ENCODE peak calls at places on chromosomes 3 and 15, in seven cellular contexts. I, S, A, J, B, X and C are unnamed samples. For H3K9me3, the result is how much of the 10 kb centered on the place peaks cover.

GRCh38 chr3:522888-523287 is 326.3 kb downstream of the CHL1 start:
- DNase-seq in X (no peak), B (no peak), A (no peak), S (no peak), I (no peak), J (no peak), C (no peak)

GRCh38 chr15:89129123-89129815 is 41.0 kb downstream of the ABHD2 start:
- DNase-seq in B (no peak), I (peak), X (peak), S (peak), A (peak), J (peak), C (peak)

GRCh38 chr3:14524311-14524711 is 15.8 kb downstream of the GRIP2 start:
- DNase-seq in S (no peak), I (no peak), B (peak), J (peak), X (no peak), A (peak), C (no peak)

GRCh38 chr3:149808209-149808829 is 4.7 kb upstream of the RNF13 start:
- DNase-seq in I (peak), A (peak), J (peak), X (peak), S (peak), B (peak), C (peak)

GRCh38 chr3:138365991-138366759 is 17.8 kb downstream of the MRAS start:
- DNase-seq in A (no peak), X (no peak), J (no peak), S (no peak), B (no peak), I (no peak), C (no peak)

GRCh38 chr3:186682734-186683133 is 16.9 kb downstream of the HRG start:
- DNase-seq in A (no peak), S (no peak), J (no peak), X (no peak), B (no peak), I (no peak), C (no peak)

GRCh38 chr15:33083232-33084006 is 111.1 kb downstream of the FMN1 start:
- DNase-seq in J (no peak), S (no peak), B (no peak), A (no peak), I (no peak), X (no peak), C (no peak)

GRCh38 chr3:17865626-17866025 is 123.2 kb upstream of the TBC1D5 start:
- DNase-seq in X (no peak), B (no peak), J (no peak), S (no peak), I (no peak), A (no peak), C (no peak)

GRCh38 chr3:10189557-10190374 is 25.0 kb downstream of the IRAK2 start:
- DNase-seq in J (peak), S (peak), X (no peak), B (peak), A (peak), I (peak), C (no peak)

GRCh38 chr3:27431116-27431515 is 53.1 kb downstream of the SLC4A7 start:
- DNase-seq in J (no peak), A (no peak), S (peak), X (no peak), I (peak), B (no peak), C (no peak)

GRCh38 chr3:161630791-161631190 is 134.2 kb downstream of the OTOL1 start:
- DNase-seq in B (no peak), S (peak), A (no peak), I (no peak), J (no peak), X (no peak), C (no peak)

GRCh38 chr15:49645937-49646336 is 25.1 kb downstream of the DTWD1 start:
- DNase-seq in X (no peak), A (no peak), I (peak), S (no peak), B (peak), J (no peak), C (no peak)

GRCh38 chr15:78898540-78898939 is 25.9 kb downstream of the MORF4L1 start:
- DNase-seq in A (no peak), I (no peak), B (no peak), J (no peak), X (no peak), S (no peak), C (no peak)

GRCh38 chr3:127986803-127987202 is 65.4 kb upstream of the SEC61A1 start:
- DNase-seq in B (no peak), S (no peak), I (no peak), X (no peak), A (peak), J (peak), C (no peak)

GRCh38 chr3:71226565-71227281 is 356.8 kb downstream of the FOXP1 start:
- DNase-seq in X (no peak), I (no peak), B (peak), J (no peak), A (no peak), S (no peak), C (peak)

GRCh38 chr15:87919064-87919463 is 337.5 kb downstream of the NTRK3 start:
- DNase-seq in A (no peak), I (no peak), S (no peak), B (no peak), J (no peak), X (no peak), C (no peak)

GRCh38 chr15:41263891-41264351 is 32.9 kb downstream of the CHP1 start:
- DNase-seq in S (peak), A (no peak), I (no peak), B (no peak), X (peak), J (no peak), C (no peak)

GRCh38 chr15:66850078-66850991 is 148.3 kb downstream of the SMAD6 start:
- DNase-seq in X (no peak), B (no peak), S (no peak), A (no peak), I (peak), J (peak), C (no peak)

GRCh38 chr3:191762323-191762960 is 301.5 kb downstream of the PYDC2 start:
- DNase-seq in A (no peak), I (no peak), S (peak), B (no peak), J (no peak), X (no peak), C (no peak)

GRCh38 chr3:45021524-45021923 is 4.6 kb upstream of the CLEC3B start:
- DNase-seq in A (no peak), I (no peak), X (no peak), B (peak), S (no peak), J (no peak), C (no peak)

GRCh38 chr3:155753038-155753647 is 8.3 kb upstream of the PLCH1 start:
- DNase-seq in X (no peak), B (no peak), A (no peak), S (peak), J (no peak), I (no peak), C (no peak)

GRCh38 chr3:126124896-126125295 is 41.0 kb upstream of the SLC41A3 start:
- DNase-seq in A (peak), X (no peak), J (peak), B (peak), I (peak), S (no peak), C (no peak)

GRCh38 chr15:73362900-73363299 is 5.9 kb downstream of the HCN4 start:
- DNase-seq in J (no peak), S (no peak), A (no peak), B (no peak), I (no peak), X (no peak), C (no peak)

GRCh38 chr3:23480324-23480704 is 277.2 kb downstream of the UBE2E2 start:
- DNase-seq in J (no peak), A (peak), B (no peak), I (no peak), X (no peak), S (no peak), C (no peak)

GRCh38 chr15:61459785-61460707 is 230.9 kb upstream of the RORA start:
- DNase-seq in X (peak), I (no peak), B (no peak), A (no peak), S (peak), J (no peak), C (no peak)

GRCh38 chr3:30688776-30689175 is 82.4 kb downstream of the TGFBR2 start:
- DNase-seq in B (no peak), S (no peak), X (no peak), A (no peak), J (no peak), I (no peak), C (no peak)

GRCh38 chr3:27625848-27626247 is 96.3 kb downstream of the EOMES start:
- DNase-seq in X (no peak), I (no peak), J (no peak), A (no peak), B (no peak), S (peak), C (no peak)

GRCh38 chr3:36918050-36918449 is 26.8 kb downstream of the TRANK1 start:
- DNase-seq in A (no peak), B (no peak), S (peak), J (no peak), I (no peak), X (no peak), C (no peak)

GRCh38 chr3:121493431-121493830 is 52.4 kb downstream of the POLQ start:
- DNase-seq in I (no peak), J (no peak), B (no peak), A (no peak), X (no peak), S (peak), C (no peak)

GRCh38 chr15:37814847-37815246 is 119.6 kb upstream of the TMCO5A start:
- DNase-seq in X (no peak), J (no peak), B (no peak), A (no peak), I (no peak), S (no peak), C (no peak)

GRCh38 chr3:54008744-54009143 is 113.6 kb upstream of the CACNA2D3 start:
- DNase-seq in B (no peak), X (no peak), J (no peak), S (no peak), A (no peak), I (no peak), C (no peak)

GRCh38 chr3:59425942-59426341 is 376.1 kb upstream of the CFAP20DC start:
- DNase-seq in S (no peak), A (no peak), J (no peak), I (no peak), X (no peak), B (no peak), C (no peak)

GRCh38 chr15:45642203-45642932 is 7.5 kb downstream of the SQOR start:
- DNase-seq in X (no peak), J (no peak), A (no peak), S (no peak), B (peak), I (no peak), C (no peak)

GRCh38 chr3:177279118-177279815 is 82.0 kb upstream of the TBL1XR1 start:
- DNase-seq in I (peak), B (no peak), J (no peak), A (no peak), X (no peak), S (no peak), C (no peak)

GRCh38 chr15:95932676-95933075 is 397.8 kb upstream of the NR2F2 start:
- DNase-seq in S (no peak), A (no peak), I (no peak), B (no peak), J (no peak), X (no peak), C (no peak)

GRCh38 chr3:53236112-53236841 is 19.5 kb downstream of the TKT start:
- DNase-seq in S (no peak), J (peak), B (peak), A (peak), I (peak), X (no peak), C (no peak)

GRCh38 chr3:132785292-132785691 is 63.1 kb upstream of the NPHP3 start:
- DNase-seq in J (no peak), X (no peak), I (no peak), A (no peak), S (no peak), B (no peak), C (no peak)

GRCh38 chr3:122533480-122533879 is 18.7 kb upstream of the KPNA1 start:
- DNase-seq in X (no peak), I (no peak), J (no peak), S (no peak), A (no peak), B (no peak), C (no peak)

GRCh38 chr3:122536634-122537033 is 21.9 kb upstream of the KPNA1 start:
- DNase-seq in A (no peak), S (no peak), J (no peak), X (no peak), I (no peak), B (no peak), C (no peak)

GRCh38 chr3:122535964-122536363 is 21.2 kb upstream of the KPNA1 start:
- DNase-seq in B (no peak), J (no peak), X (no peak), S (no peak), A (no peak), I (no peak), C (no peak)

GRCh38 chr3:122530164-122530563 is 15.4 kb upstream of the KPNA1 start:
- DNase-seq in X (no peak), B (no peak), J (no peak), S (no peak), A (no peak), I (no peak), C (no peak)

GRCh38 chr3:122533931-122534334 is 19.2 kb upstream of the KPNA1 start:
- DNase-seq in S (no peak), A (no peak), J (no peak), X (no peak), B (no peak), I (no peak), C (no peak)
- TF ChIP-seq CTCF in S (no peak), A (no peak), J (no peak), X (no peak), B (no peak), I (no peak), C (no peak)

GRCh38 chr3:124019291-124019690 is 27.4 kb upstream of the ROPN1 start:
- DNase-seq in J (no peak), B (no peak), A (no peak), I (no peak), S (no peak), X (no peak), C (no peak)
- H3K9me3 ChIP-seq in J (under half), B (under half), A (under half), I (under half), S (under half), X (under half), C (under half)

DNA sequence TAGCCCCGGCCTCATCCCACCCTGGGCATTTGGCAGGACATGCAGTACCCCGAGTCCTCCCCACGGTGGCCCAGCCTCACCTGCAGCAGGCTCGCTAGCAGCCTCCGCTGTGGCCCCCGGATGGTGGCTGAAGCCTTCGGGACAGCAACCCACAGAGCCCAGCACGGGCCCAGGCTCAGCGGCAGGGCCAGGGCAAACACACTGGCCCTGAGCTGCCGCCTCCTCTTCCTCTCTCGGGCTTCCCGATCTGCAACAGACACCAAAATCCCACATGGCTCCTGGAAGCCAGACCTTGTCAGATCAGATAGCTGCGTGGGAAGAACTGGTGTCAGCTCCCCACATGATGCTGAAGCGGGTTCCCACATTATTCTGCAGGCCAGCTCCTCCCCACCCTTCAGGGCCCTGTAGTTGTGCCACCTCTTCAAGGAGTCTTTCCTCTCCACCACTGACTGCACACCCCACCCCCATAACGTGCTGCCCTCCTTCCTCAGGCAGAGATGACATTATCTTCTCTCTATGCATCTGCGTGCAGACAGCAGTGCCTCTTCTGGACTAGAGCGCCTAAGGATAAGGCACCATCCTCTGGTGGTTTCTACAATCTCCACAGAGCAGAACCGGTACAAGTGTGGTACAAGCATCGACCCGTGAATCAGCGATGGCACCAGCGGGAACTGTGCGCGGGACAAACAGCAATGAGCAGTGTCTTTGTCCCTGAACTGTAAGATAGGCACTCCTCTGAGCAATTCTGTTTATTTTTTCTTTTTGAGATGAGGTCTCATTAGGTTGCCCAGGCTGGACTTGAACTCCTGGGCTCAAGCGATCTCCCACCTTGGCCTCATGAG is 9.5 kb downstream of the TMEM44 start:
- DNase-seq in J (no peak), B (no peak), X (no peak), A (peak), I (no peak), S (no peak), C (no peak)
- TF ChIP-seq CTCF in J (no peak), B (no peak), X (no peak), A (no peak), I (no peak), S (no peak), C (no peak)

GRCh38 chr15:20344601-20345400 is 196.8 kb downstream of the GOLGA6L6 start:
- DNase-seq in A (peak), X (no peak), S (no peak), I (no peak), B (no peak), J (no peak), C (peak)
- H3K9me3 ChIP-seq in A (under half), X (under half), S (half or more), I (half or more), B (under half), J (under half), C (under half)

DNA sequence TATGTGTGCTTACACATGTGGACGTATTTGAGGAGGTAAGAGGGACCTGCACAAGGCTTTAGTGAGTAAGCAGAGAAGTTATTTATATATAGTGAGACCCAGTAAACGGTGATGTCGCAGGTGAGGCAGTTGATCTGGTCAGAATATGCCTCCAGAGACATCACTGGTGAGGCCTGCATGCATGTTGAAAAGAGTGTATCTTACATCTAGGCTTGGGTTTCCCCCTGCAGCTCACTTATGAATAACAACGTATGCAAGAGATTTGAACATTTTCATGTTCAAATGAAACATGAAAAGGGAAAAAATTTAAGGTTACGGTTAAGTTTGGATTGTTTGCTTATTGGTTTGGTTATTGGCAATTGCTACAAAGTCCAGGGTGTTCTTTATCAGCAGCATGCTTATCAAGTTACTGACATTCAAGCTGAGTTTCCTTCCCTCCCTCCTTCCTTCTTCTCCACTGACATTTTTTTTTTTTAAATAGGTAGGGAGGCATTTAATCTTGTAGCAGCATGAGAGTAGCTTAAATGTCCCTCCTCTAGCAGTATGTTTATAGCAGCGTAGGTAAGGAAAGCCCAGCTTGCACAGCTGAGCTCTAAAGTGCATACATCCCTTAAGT is 123.2 kb downstream of the IGF1R start:
- DNase-seq in I (no peak), J (no peak), S (no peak), B (no peak), X (no peak), A (no peak), C (no peak)
- TF ChIP-seq CTCF in I (no peak), J (no peak), S (no peak), B (no peak), X (no peak), A (no peak), C (no peak)

DNA sequence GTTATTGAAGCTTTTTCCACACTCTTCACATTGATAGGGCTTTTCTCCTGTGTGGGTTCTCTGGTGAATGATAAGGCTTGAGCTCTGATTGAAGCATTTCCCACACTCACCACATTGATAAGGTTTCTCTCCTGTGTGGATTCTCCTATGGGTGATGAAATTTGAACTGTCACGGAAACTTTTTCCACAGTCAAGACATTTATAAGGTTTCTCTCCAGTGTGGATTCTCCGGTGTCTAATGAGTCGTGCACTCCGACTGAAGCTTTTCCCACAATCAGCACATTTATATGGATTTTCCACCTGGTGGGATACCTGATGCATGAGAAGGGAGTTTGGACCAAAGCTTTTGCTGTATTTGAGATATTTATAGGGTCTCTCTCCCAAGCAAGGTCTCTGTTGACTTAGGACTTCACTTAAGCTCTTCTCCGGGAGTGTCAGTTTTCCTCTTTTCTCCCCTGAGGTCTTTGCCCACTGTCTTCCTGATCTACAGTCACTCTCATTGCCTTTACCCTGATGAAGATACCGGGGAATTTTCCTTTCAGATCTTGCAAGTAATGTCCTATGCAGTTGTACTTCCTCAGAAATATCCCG is 9.4 kb downstream of the ZSCAN29 start:
- DNase-seq in J (no peak), S (no peak), I (no peak), B (no peak), A (no peak), X (no peak), C (no peak)
- H3K9me3 ChIP-seq in J (under half), S (half or more), I (half or more), B (half or more), A (half or more), X (under half), C (under half)

GRCh38 chr15:99981223-99981647 is 248.0 kb upstream of the LYSMD4 start:
- DNase-seq in S (no peak), B (no peak), X (peak), J (no peak), A (no peak), I (no peak), C (no peak)
- TF ChIP-seq CTCF in S (peak), B (peak), X (peak), J (no peak), A (no peak), I (no peak), C (no peak)

GRCh38 chr3:159882784-159883779 is 105.6 kb upstream of the IL12A start:
- DNase-seq in J (no peak), A (no peak), S (peak), B (no peak), I (no peak), X (peak), C (no peak)

GRCh38 chr3:159884661-159885402 is 103.8 kb upstream of the IL12A start:
- DNase-seq in B (no peak), J (no peak), A (no peak), X (no peak), I (no peak), S (peak), C (no peak)

GRCh38 chr3:159881208-159881607 is 107.4 kb upstream of the IL12A start:
- DNase-seq in S (no peak), J (no peak), A (no peak), B (no peak), I (no peak), X (no peak), C (no peak)

GRCh38 chr3:159881828-159882309 is 106.8 kb upstream of the IL12A start:
- DNase-seq in J (no peak), B (peak), I (no peak), X (peak), S (no peak), A (no peak), C (no peak)

GRCh38 chr3:159882367-159882766 is 106.3 kb upstream of the IL12A start:
- DNase-seq in J (no peak), B (no peak), X (no peak), S (no peak), A (no peak), I (no peak), C (no peak)
- H3K9me3 ChIP-seq in J (under half), B (under half), X (under half), S (under half), A (under half), I (under half), C (under half)